ENCODE peak calls at places on chromosomes 12 and 14, in nine cellular contexts. R is K562, S is HepG2, J is GM23338, U is HCT116, K is SK-N-SH, O is A549, V is GM12878, E is HL-60. Z is an unnamed sample.

GRCh38 chr12:69433653-69434052 is 36.5 kb upstream of the FRS2 start:
- DNase-seq in V (no peak), S (no peak), U (no peak), K (no peak), R (no peak), O (no peak), J (no peak), E (no peak), Z (no peak)

GRCh38 chr14:53900499-53900898 is 56.1 kb downstream of the BMP4 start:
- DNase-seq in O (no peak), S (no peak), K (no peak), E (no peak), R (no peak), J (no peak), V (no peak), U (no peak), Z (no peak)

GRCh38 chr12:132360906-132361777 is 31.8 kb upstream of the GALNT9 start:
- DNase-seq in V (no peak), R (no peak), U (no peak), S (no peak), O (no peak), J (no peak), K (no peak), E (no peak), Z (no peak)

GRCh38 chr14:40394634-40395340 is 962.6 kb upstream of the FBXO33 start:
- DNase-seq in K (no peak), U (no peak), E (no peak), S (no peak), V (no peak), O (no peak), J (no peak), R (no peak), Z (no peak)

GRCh38 chr14:92254786-92255185 is 68.2 kb upstream of the SLC24A4 start:
- DNase-seq in V (no peak), R (no peak), U (no peak), K (no peak), E (no peak), O (no peak), J (peak; percentile 80), S (no peak), Z (no peak)

GRCh38 chr12:50507930-50508329 is 3.1 kb downstream of the DIP2B start:
- DNase-seq in R (no peak), V (no peak), U (no peak), E (no peak), J (no peak), O (no peak), S (no peak), K (no peak), Z (no peak)

GRCh38 chr14:92495041-92495440 is 18.5 kb upstream of the RIN3 start:
- DNase-seq in K (no peak), R (no peak), E (peak; percentile 73), U (no peak), S (no peak), O (peak; percentile 35), V (no peak), J (no peak), Z (no peak)

GRCh38 chr12:101945361-101946232 is 68.2 kb downstream of the DRAM1 start:
- DNase-seq in E (no peak), V (no peak), R (no peak), U (no peak), S (peak; percentile 39), K (peak; percentile 14), O (no peak), J (no peak), Z (no peak)

GRCh38 chr12:88351121-88351520 is 209.0 kb downstream of the TMTC3 start:
- DNase-seq in K (no peak), E (no peak), U (no peak), S (no peak), O (no peak), J (no peak), V (no peak), R (no peak), Z (no peak)

GRCh38 chr12:18443768-18444437 is 182.6 kb downstream of the PIK3C2G start:
- DNase-seq in U (no peak), S (no peak), V (no peak), J (no peak), R (no peak), O (no peak), E (no peak), K (no peak), Z (no peak)

GRCh38 chr14:100406505-100407131 is 83.5 kb downstream of the SLC25A47 start:
- DNase-seq in J (no peak), R (peak; percentile 45), S (peak; percentile 66), E (peak; percentile 34), O (peak; percentile 66), U (no peak), V (no peak), K (no peak), Z (no peak)

GRCh38 chr14:37622231-37622923 is 26.9 kb downstream of the TTC6 start:
- DNase-seq in V (no peak), E (no peak), O (no peak), J (peak; percentile 86), U (no peak), S (no peak), K (no peak), R (no peak), Z (no peak)

GRCh38 chr12:130514149-130514551 is 176.5 kb downstream of the PIWIL1 start:
- DNase-seq in U (no peak), E (no peak), S (no peak), O (no peak), V (no peak), K (peak; percentile 45), J (peak; percentile 37), R (no peak), Z (no peak)

GRCh38 chr12:70365398-70365647 is 767 bp upstream of the KCNMB4 start:
- DNase-seq in O (no peak), E (no peak), K (no peak), U (no peak), V (no peak), S (no peak), R (no peak), J (peak; percentile 43), Z (no peak)

GRCh38 chr12:2686280-2686646 is 108.5 kb upstream of the FKBP4 start:
- DNase-seq in K (no peak), U (no peak), S (no peak), R (no peak), V (no peak), E (no peak), O (no peak), J (no peak), Z (no peak)

GRCh38 chr12:2681426-2682205 is 113.2 kb upstream of the FKBP4 start:
- DNase-seq in U (no peak), K (no peak), S (no peak), E (no peak), V (no peak), R (no peak), J (no peak), O (no peak), Z (no peak)

GRCh38 chr12:2680676-2681039 is 114.1 kb upstream of the FKBP4 start:
- DNase-seq in U (no peak), O (no peak), S (no peak), E (no peak), J (no peak), R (no peak), V (no peak), K (no peak), Z (no peak)

GRCh38 chr12:2682301-2683282 is 112.2 kb upstream of the FKBP4 start:
- DNase-seq in K (peak; percentile 49), S (peak; percentile 59), U (peak; percentile 26), R (no peak), J (peak; percentile 70), E (peak; percentile 75), V (no peak), O (peak; percentile 68), Z (no peak)

GRCh38 chr12:2683283-2684025 is 111.3 kb upstream of the FKBP4 start:
- DNase-seq in R (no peak), U (no peak), V (no peak), J (peak; percentile 32), K (no peak), O (no peak), E (no peak), S (no peak), Z (no peak)
- TF ChIP-seq REST in R (no peak), U (no peak), V (no peak), J (no peak), K (no peak), O (no peak), E (no peak), S (no peak), Z (no peak)

GRCh38 chr12:92021665-92022033 is 124.0 kb downstream of the BTG1 start:
- DNase-seq in E (no peak), O (no peak), S (no peak), R (no peak), U (no peak), J (peak; percentile 63), V (no peak), K (peak; percentile 53), Z (no peak)
- TF ChIP-seq REST in E (no peak), O (no peak), S (no peak), R (no peak), U (no peak), J (no peak), V (no peak), K (no peak), Z (no peak)

GRCh38 chr12:56410768-56411167 is 38.5 kb downstream of the TIMELESS start:
- DNase-seq in U (no peak), E (no peak), S (no peak), V (no peak), J (no peak), K (no peak), O (no peak), R (no peak), Z (no peak)

GRCh38 chr12:56417739-56418138 is 31.5 kb downstream of the TIMELESS start:
- DNase-seq in O (no peak), R (no peak), K (no peak), V (no peak), U (no peak), E (no peak), J (no peak), S (no peak), Z (no peak)

GRCh38 chr12:56411781-56412639 is 37.2 kb downstream of the TIMELESS start:
- DNase-seq in V (no peak), R (no peak), U (no peak), J (no peak), K (no peak), E (no peak), O (no peak), S (no peak), Z (no peak)

GRCh38 chr12:56414401-56414800 is 34.8 kb downstream of the TIMELESS start:
- DNase-seq in J (no peak), V (no peak), U (no peak), O (no peak), S (no peak), R (no peak), K (no peak), E (no peak), Z (no peak)

DNA sequence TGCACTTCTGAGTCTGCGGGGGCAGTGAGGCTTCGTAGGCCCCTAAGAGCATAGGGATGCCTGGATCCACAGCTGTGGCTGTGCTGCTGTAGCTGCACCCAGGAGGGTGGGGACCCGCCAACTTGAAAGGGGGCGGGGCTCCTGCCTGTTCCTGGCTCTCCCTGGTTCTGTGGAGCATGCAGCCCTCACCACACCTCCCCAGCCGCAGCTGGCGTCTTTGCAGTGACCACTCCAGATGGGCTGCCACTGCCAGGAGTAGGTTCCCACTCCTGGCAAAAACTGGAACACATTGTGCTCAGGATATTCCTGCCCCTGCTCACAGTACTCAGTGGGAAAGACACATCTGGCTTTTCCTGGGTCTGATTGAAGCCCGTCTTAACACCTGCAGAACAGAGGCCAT is 35.8 kb downstream of the TIMELESS start:
- DNase-seq in S (no peak), E (no peak), V (no peak), U (no peak), O (no peak), J (peak; percentile 40), R (no peak), K (no peak), Z (no peak)
- TF ChIP-seq REST in S (no peak), E (no peak), V (no peak), U (no peak), O (no peak), J (no peak), R (no peak), K (no peak), Z (no peak)

GRCh38 chr12:114729731-114730130 is 45.8 kb upstream of the TBX3 start:
- DNase-seq in K (no peak), O (peak; percentile 61), R (no peak), U (no peak), S (no peak), E (no peak), V (no peak), J (no peak), Z (no peak)
- TF ChIP-seq REST in K (no peak), O (no peak), R (no peak), U (no peak), S (no peak), E (no peak), V (no peak), J (no peak), Z (no peak)

Z was measured in Panc1.